ENCODE peak calls at places on chromosome 15, in seven cellular contexts. G, D, Y, V, Q, A and B are unnamed samples. For H3K4me1 and H3K27me3, the result is how much of the 10 kb centered on the place peaks cover.

GRCh38 chr15:53759333-53759975 is at the start of gene WDR72:
- DNase-seq in V (no peak), D (no peak), A (no peak), Y (no peak), Q (no peak), G (peak), B (no peak)

GRCh38 chr15:58877999-58878825 is 55.3 kb downstream of the SLTM start:
- DNase-seq in Y (no peak), D (no peak), G (no peak), Q (no peak), A (no peak), V (no peak), B (no peak)

GRCh38 chr15:26073430-26074333 is 210.6 kb upstream of the ATP10A start:
- DNase-seq in G (no peak), A (no peak), D (no peak), Y (no peak), Q (no peak), V (no peak), B (no peak)

GRCh38 chr15:77630956-77631789 is 1.5 kb downstream of the LINGO1 start:
- DNase-seq in D (no peak), Y (no peak), G (peak), A (no peak), V (no peak), Q (no peak), B (no peak)

GRCh38 chr15:101004500-101004899 is 85.3 kb downstream of the LRRK1 start:
- DNase-seq in D (no peak), A (no peak), Q (no peak), Y (no peak), V (no peak), G (no peak), B (no peak)

GRCh38 chr15:95556866-95557225 is 773.7 kb upstream of the NR2F2 start:
- DNase-seq in A (no peak), Q (no peak), V (no peak), G (peak), Y (peak), D (no peak), B (no peak)

GRCh38 chr15:77224352-77224751 is 153.4 kb upstream of the TSPAN3 start:
- DNase-seq in G (peak), V (no peak), Q (no peak), D (no peak), Y (no peak), A (no peak), B (no peak)

GRCh38 chr15:50431204-50431603 is 7.0 kb downstream of the USP8 start:
- DNase-seq in A (no peak), D (no peak), G (no peak), Q (no peak), Y (no peak), V (no peak), B (no peak)

GRCh38 chr15:100767002-100767825 is 112.4 kb upstream of the ALDH1A3 start:
- DNase-seq in Q (no peak), Y (no peak), D (no peak), G (no peak), V (no peak), A (no peak), B (no peak)

GRCh38 chr15:57706405-57707209 is at the start of gene POLR2M:
- DNase-seq in A (peak), G (peak), D (peak), Y (peak), V (peak), Q (peak), B (peak)

GRCh38 chr15:81885135-81885534 is 160.7 kb downstream of the MEX3B start:
- DNase-seq in Q (no peak), V (no peak), A (no peak), Y (no peak), G (no peak), D (no peak), B (no peak)

GRCh38 chr15:71709808-71710418 is 100.4 kb upstream of the NR2E3 start:
- DNase-seq in G (no peak), V (no peak), Y (no peak), Q (no peak), D (no peak), A (no peak), B (no peak)

GRCh38 chr15:101652783-101653430 is 726 bp upstream of the TM2D3 start:
- DNase-seq in V (no peak), Q (no peak), G (no peak), Y (no peak), A (peak), D (no peak), B (no peak)

GRCh38 chr15:68316061-68316804 is 38.7 kb downstream of the FEM1B start:
- DNase-seq in Y (no peak), V (no peak), D (no peak), G (peak), A (no peak), Q (no peak), B (no peak)

GRCh38 chr15:27399236-27399635 is 428.3 kb downstream of the GABRG3 start:
- DNase-seq in Q (no peak), Y (no peak), D (no peak), V (no peak), A (no peak), G (peak), B (no peak)

GRCh38 chr15:97521894-97522293 is 438.6 kb upstream of the ARRDC4 start:
- DNase-seq in Y (no peak), Q (no peak), D (peak), V (peak), A (no peak), G (peak), B (no peak)

GRCh38 chr15:69482686-69483256 is 30.2 kb downstream of the RPLP1 start:
- DNase-seq in G (no peak), A (no peak), V (no peak), Q (no peak), D (no peak), Y (no peak), B (no peak)

GRCh38 chr15:29854413-29854812 is 32.1 kb upstream of the TJP1 start:
- DNase-seq in A (peak), D (no peak), G (no peak), Q (no peak), V (no peak), Y (no peak), B (no peak)

GRCh38 chr15:90402230-90402629 is 14.2 kb downstream of the IQGAP1 start:
- DNase-seq in V (no peak), Y (peak), Q (no peak), A (peak), G (no peak), D (peak), B (no peak)

GRCh38 chr15:41061667-41062066 is 54.4 kb downstream of the INO80 start:
- DNase-seq in V (no peak), G (no peak), Q (no peak), Y (no peak), A (no peak), D (no peak), B (no peak)

GRCh38 chr15:64806509-64806908 is 18.9 kb downstream of the PIF1 start:
- DNase-seq in D (no peak), Y (no peak), V (no peak), A (no peak), Q (no peak), G (no peak), B (no peak)

GRCh38 chr15:79740581-79740980 is 156.2 kb downstream of the MTHFS start:
- DNase-seq in Y (no peak), G (no peak), Q (no peak), V (no peak), A (no peak), D (no peak), B (no peak)

GRCh38 chr15:70401709-70402108 is 304.0 kb upstream of the TLE3 start:
- DNase-seq in G (no peak), Q (no peak), Y (no peak), A (no peak), V (no peak), D (peak), B (no peak)

GRCh38 chr15:80710635-80711553 is 15.8 kb downstream of the ABHD17C start:
- DNase-seq in D (no peak), Q (no peak), Y (no peak), A (peak), V (no peak), G (no peak), B (no peak)

GRCh38 chr15:44029940-44030568 is 165.0 kb downstream of the FRMD5 start:
- DNase-seq in V (no peak), Y (no peak), A (peak), Q (no peak), D (no peak), G (no peak), B (no peak)

GRCh38 chr15:56017920-56018319 is 24.5 kb upstream of the NEDD4 start:
- DNase-seq in V (no peak), Q (no peak), A (peak), D (no peak), G (no peak), Y (no peak), B (no peak)

GRCh38 chr15:89462198-89462912 is 34.0 kb downstream of the RHCG start:
- DNase-seq in Y (peak), A (no peak), Q (no peak), V (no peak), G (no peak), D (no peak), B (no peak)

GRCh38 chr15:64149424-64150235 is 1.9 kb upstream of the SNX22 start:
- DNase-seq in Y (no peak), G (no peak), V (no peak), Q (no peak), A (peak), D (no peak), B (no peak)

GRCh38 chr15:40957041-40957555 is 3.8 kb downstream of the CHAC1 start:
- DNase-seq in G (no peak), D (peak), Y (no peak), Q (no peak), V (no peak), A (no peak), B (no peak)

GRCh38 chr15:33526532-33526931 is 215.8 kb downstream of the RYR3 start:
- DNase-seq in V (no peak), Y (no peak), Q (no peak), G (no peak), A (no peak), D (no peak), B (no peak)

GRCh38 chr15:53037904-53038303 is 247.8 kb upstream of the ONECUT1 start:
- DNase-seq in V (no peak), Y (no peak), Q (no peak), A (no peak), G (no peak), D (no peak), B (no peak)

GRCh38 chr15:43950551-43950950 is 123.7 kb downstream of the WDR76 start:
- DNase-seq in V (no peak), A (no peak), Q (no peak), G (no peak), Y (no peak), D (no peak), B (no peak)

GRCh38 chr15:88476635-88477038 is 9.1 kb downstream of the MRPS11 start:
- DNase-seq in Q (no peak), G (peak), D (no peak), Y (peak), V (no peak), A (no peak), B (peak)

GRCh38 chr15:45242289-45242688 is 9.7 kb upstream of the SLC28A2 start:
- DNase-seq in G (peak), Y (no peak), A (peak), Q (no peak), V (no peak), D (no peak), B (peak)

GRCh38 chr15:92677998-92678397 is 22.4 kb upstream of the FAM174B start:
- DNase-seq in Q (no peak), A (no peak), Y (no peak), G (no peak), D (no peak), V (no peak), B (no peak)

DNA sequence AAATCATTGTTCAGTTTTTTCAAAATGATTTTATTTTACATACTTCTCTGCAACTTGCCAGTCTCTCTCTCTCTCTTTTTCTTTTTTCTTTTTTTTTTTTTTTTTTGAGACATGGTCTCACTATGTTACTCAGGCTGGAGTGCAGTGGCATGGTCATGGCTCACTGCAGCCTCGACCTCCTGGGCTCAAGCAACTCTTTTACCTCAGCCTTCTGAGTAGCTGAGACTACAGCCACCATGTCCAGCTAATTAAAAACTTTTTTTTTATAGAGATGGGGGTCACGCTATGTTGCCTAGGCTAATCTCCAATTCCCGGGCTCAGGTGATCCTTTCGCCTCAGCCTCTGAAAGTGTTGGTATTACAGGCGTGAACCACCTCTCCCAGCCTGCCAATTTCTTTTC is 12.1 kb upstream of the ARID3B start:
- DNase-seq in Y (no peak), A (no peak), Q (no peak), V (no peak), G (no peak), D (no peak), B (no peak)
- H3K4me1 ChIP-seq in Y (half or more), A (half or more), Q (under half), V (under half), G (under half), D (under half), B (under half)

DNA sequence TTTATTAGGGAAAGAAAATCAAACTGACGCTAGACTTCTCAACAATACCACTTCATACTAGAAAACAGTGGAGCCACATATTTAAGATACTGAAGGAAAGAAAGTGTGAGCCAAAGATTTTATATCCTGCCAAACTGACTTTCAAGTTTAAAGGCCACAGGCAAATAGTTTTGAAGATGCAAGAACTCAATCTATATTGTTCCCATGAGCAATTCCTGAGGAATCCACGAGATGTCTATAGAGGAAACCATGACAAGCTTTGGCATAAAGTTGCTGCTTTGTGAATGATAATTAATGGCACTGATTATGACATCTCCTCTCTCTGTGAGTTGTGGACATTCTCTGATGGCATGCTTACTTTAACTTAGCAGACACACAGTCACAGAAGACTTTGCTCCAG is 276.1 kb upstream of the GOLGA6L4 start:
- DNase-seq in D (no peak), Y (no peak), A (no peak), Q (no peak), V (no peak), G (no peak), B (no peak)
- H3K27ac ChIP-seq in D (no peak), Y (no peak), A (no peak), Q (no peak), V (no peak), G (no peak), B (no peak)

GRCh38 chr15:76150971-76151598 is 91.3 kb downstream of the TMEM266 start:
- DNase-seq in Q (peak), V (peak), G (peak), D (peak), A (peak), Y (peak), B (peak)

GRCh38 chr15:76149291-76149910 is 89.6 kb downstream of the TMEM266 start:
- DNase-seq in A (no peak), D (no peak), Y (no peak), Q (no peak), G (no peak), V (no peak), B (no peak)

GRCh38 chr15:76147906-76148553 is 88.2 kb downstream of the TMEM266 start:
- DNase-seq in G (peak), V (no peak), Q (no peak), D (peak), A (peak), Y (peak), B (peak)

GRCh38 chr15:76150508-76150907 is 90.7 kb downstream of the TMEM266 start:
- DNase-seq in A (no peak), D (no peak), V (no peak), Q (peak), G (no peak), Y (no peak), B (no peak)

DNA sequence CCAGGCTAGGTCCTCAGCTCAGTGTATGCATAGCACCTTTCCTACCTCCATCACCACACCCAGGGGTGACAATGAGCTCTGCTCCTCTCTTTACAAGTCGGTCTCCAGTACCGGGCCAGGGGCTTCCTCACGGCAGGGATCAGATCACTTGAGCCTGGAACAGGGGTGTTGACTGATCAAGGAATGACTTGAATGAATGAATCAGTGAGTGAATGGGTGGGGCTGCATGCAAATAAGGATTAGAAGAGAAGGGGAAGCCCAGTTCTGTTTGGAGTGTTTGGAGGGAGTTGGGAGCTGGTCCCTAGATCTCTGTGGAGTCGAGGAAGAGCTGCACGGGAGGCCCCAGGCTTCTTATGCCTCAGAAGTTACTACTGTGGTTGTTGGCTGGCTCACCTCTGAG is 87.0 kb downstream of the TMEM266 start:
- DNase-seq in D (no peak), Q (no peak), Y (no peak), V (no peak), G (no peak), A (no peak), B (no peak)
- H3K27me3 ChIP-seq in D (under half), Q (under half), Y (under half), V (under half), G (under half), A (under half), B (under half)

GRCh38 chr15:34795267-34796081 is at the start of gene ACTC1:
- DNase-seq in Y (no peak), G (peak), V (peak), A (peak), Q (no peak), D (peak), B (no peak)
- H3K4me1 ChIP-seq in Y (under half), G (under half), V (under half), A (under half), Q (under half), D (under half), B (under half)